ENCODE peak calls at places on chromosomes 12 and 14, in ten cellular contexts. One of them, this sample, is unnamed.

GRCh38 chr14:105028251-105028927 is 7.5 kb upstream of the CDCA4 start:
- DNase-seq in mammary epithelial cell: no peak
- DNase-seq in NT2/D1: no peak
- DNase-seq in GM23248: peak; percentile 54
- DNase-seq in astrocyte: no peak
- DNase-seq in fibroblast of lung: no peak
- DNase-seq in K562: no peak
- DNase-seq in neural progenitor cell: no peak
- DNase-seq in adipocyte: no peak
- DNase-seq in HepG2: no peak
- DNase-seq in this sample: no peak

GRCh38 chr14:71483154-71483553 is 449.1 kb upstream of the RGS6 start:
- DNase-seq in mammary epithelial cell: no peak
- DNase-seq in NT2/D1: no peak
- DNase-seq in GM23248: no peak
- DNase-seq in astrocyte: no peak
- DNase-seq in fibroblast of lung: no peak
- DNase-seq in K562: no peak
- DNase-seq in neural progenitor cell: no peak
- DNase-seq in adipocyte: no peak
- DNase-seq in HepG2: no peak
- DNase-seq in this sample: no peak

GRCh38 chr12:109880049-109880931 is at the start of gene GLTP:
- DNase-seq in mammary epithelial cell: peak; percentile 83
- DNase-seq in NT2/D1: peak; percentile 78
- DNase-seq in GM23248: peak; percentile 96
- DNase-seq in astrocyte: peak; percentile 47
- DNase-seq in fibroblast of lung: peak; percentile 67
- DNase-seq in K562: peak; percentile 99
- DNase-seq in neural progenitor cell: peak; percentile 97
- DNase-seq in adipocyte: peak; percentile 96
- DNase-seq in HepG2: peak; percentile 58
- DNase-seq in this sample: peak; percentile 84

GRCh38 chr12:62256408-62257079 is 3.7 kb upstream of the USP15 start:
- DNase-seq in mammary epithelial cell: peak; percentile 45
- DNase-seq in NT2/D1: no peak
- DNase-seq in GM23248: peak; percentile 58
- DNase-seq in astrocyte: peak; percentile 44
- DNase-seq in fibroblast of lung: no peak
- DNase-seq in K562: peak; percentile 23
- DNase-seq in neural progenitor cell: no peak
- DNase-seq in adipocyte: no peak
- DNase-seq in HepG2: no peak
- DNase-seq in this sample: no peak

GRCh38 chr12:104137175-104137901 is 672 bp downstream of the NFYB start:
- DNase-seq in mammary epithelial cell: peak; percentile 43
- DNase-seq in NT2/D1: no peak
- DNase-seq in GM23248: peak; percentile 72
- DNase-seq in astrocyte: peak; percentile 76
- DNase-seq in fibroblast of lung: peak; percentile 46
- DNase-seq in K562: peak; percentile 71
- DNase-seq in neural progenitor cell: peak; percentile 69
- DNase-seq in adipocyte: peak; percentile 65
- DNase-seq in HepG2: peak; percentile 47
- DNase-seq in this sample: peak; percentile 41

GRCh38 chr14:104139460-104140212 is 1.2 kb downstream of the KIF26A start:
- DNase-seq in mammary epithelial cell: no peak
- DNase-seq in NT2/D1: peak; percentile 27
- DNase-seq in GM23248: no peak
- DNase-seq in astrocyte: no peak
- DNase-seq in fibroblast of lung: no peak
- DNase-seq in K562: no peak
- DNase-seq in neural progenitor cell: peak; percentile 92
- DNase-seq in adipocyte: no peak
- DNase-seq in HepG2: no peak
- DNase-seq in this sample: peak; percentile 60

GRCh38 chr14:51865953-51866747 is 5.7 kb downstream of the GNG2 start:
- DNase-seq in mammary epithelial cell: no peak
- DNase-seq in NT2/D1: no peak
- DNase-seq in GM23248: no peak
- DNase-seq in astrocyte: no peak
- DNase-seq in fibroblast of lung: no peak
- DNase-seq in K562: no peak
- DNase-seq in neural progenitor cell: no peak
- DNase-seq in adipocyte: no peak
- DNase-seq in HepG2: no peak
- DNase-seq in this sample: no peak

GRCh38 chr12:10304161-10304574 is 3.5 kb upstream of the KLRD1 start:
- DNase-seq in mammary epithelial cell: peak; percentile 76
- DNase-seq in NT2/D1: no peak
- DNase-seq in GM23248: peak; percentile 87
- DNase-seq in astrocyte: peak; percentile 91
- DNase-seq in fibroblast of lung: peak; percentile 87
- DNase-seq in K562: no peak
- DNase-seq in neural progenitor cell: no peak
- DNase-seq in adipocyte: peak; percentile 30
- DNase-seq in HepG2: no peak
- DNase-seq in this sample: no peak

GRCh38 chr14:43041207-43041606 is 1434.5 kb downstream of the LRFN5 start:
- DNase-seq in mammary epithelial cell: no peak
- DNase-seq in NT2/D1: no peak
- DNase-seq in GM23248: no peak
- DNase-seq in astrocyte: no peak
- DNase-seq in fibroblast of lung: no peak
- DNase-seq in K562: no peak
- DNase-seq in neural progenitor cell: no peak
- DNase-seq in adipocyte: no peak
- DNase-seq in HepG2: no peak
- DNase-seq in this sample: no peak

GRCh38 chr12:10554228-10554970 is 48.7 kb downstream of the EIF2S3B start:
- DNase-seq in mammary epithelial cell: no peak
- DNase-seq in NT2/D1: no peak
- DNase-seq in GM23248: no peak
- DNase-seq in astrocyte: no peak
- DNase-seq in fibroblast of lung: no peak
- DNase-seq in K562: no peak
- DNase-seq in neural progenitor cell: no peak
- DNase-seq in adipocyte: no peak
- DNase-seq in HepG2: no peak
- DNase-seq in this sample: no peak

GRCh38 chr12:1544991-1545700 is 49.2 kb downstream of the FBXL14 start:
- DNase-seq in mammary epithelial cell: no peak
- DNase-seq in NT2/D1: no peak
- DNase-seq in GM23248: peak; percentile 56
- DNase-seq in astrocyte: no peak
- DNase-seq in fibroblast of lung: peak; percentile 73
- DNase-seq in K562: no peak
- DNase-seq in neural progenitor cell: no peak
- DNase-seq in adipocyte: peak; percentile 20
- DNase-seq in HepG2: peak; percentile 7
- DNase-seq in this sample: no peak

GRCh38 chr14:60649815-60650381 is 621 bp upstream of the SIX1 start:
- DNase-seq in mammary epithelial cell: peak; percentile 11
- DNase-seq in NT2/D1: no peak
- DNase-seq in GM23248: peak; percentile 57
- DNase-seq in astrocyte: no peak
- DNase-seq in fibroblast of lung: peak; percentile 43
- DNase-seq in K562: no peak
- DNase-seq in neural progenitor cell: peak; percentile 52
- DNase-seq in adipocyte: peak; percentile 52
- DNase-seq in HepG2: no peak
- DNase-seq in this sample: no peak

GRCh38 chr12:112243255-112243965 is 118.0 kb downstream of the TRAFD1 start:
- DNase-seq in mammary epithelial cell: no peak
- DNase-seq in NT2/D1: no peak
- DNase-seq in GM23248: no peak
- DNase-seq in astrocyte: no peak
- DNase-seq in fibroblast of lung: no peak
- DNase-seq in K562: no peak
- DNase-seq in neural progenitor cell: peak; percentile 3
- DNase-seq in adipocyte: no peak
- DNase-seq in HepG2: no peak
- DNase-seq in this sample: no peak

GRCh38 chr14:51357250-51357649 is 117.2 kb downstream of the TMX1 start:
- DNase-seq in mammary epithelial cell: peak; percentile 55
- DNase-seq in NT2/D1: no peak
- DNase-seq in GM23248: no peak
- DNase-seq in astrocyte: peak; percentile 45
- DNase-seq in fibroblast of lung: peak; percentile 10
- DNase-seq in K562: no peak
- DNase-seq in neural progenitor cell: no peak
- DNase-seq in adipocyte: no peak
- DNase-seq in HepG2: no peak
- DNase-seq in this sample: no peak

GRCh38 chr12:102478416-102479098 is 1.8 kb downstream of the IGF1 start:
- DNase-seq in mammary epithelial cell: peak; percentile 6
- DNase-seq in NT2/D1: peak; percentile 40
- DNase-seq in GM23248: no peak
- DNase-seq in astrocyte: peak; percentile 32
- DNase-seq in fibroblast of lung: no peak
- DNase-seq in K562: no peak
- DNase-seq in neural progenitor cell: peak; percentile 64
- DNase-seq in adipocyte: no peak
- DNase-seq in HepG2: no peak
- DNase-seq in this sample: no peak
- H3K4me3 ChIP-seq in mammary epithelial cell: no peak overlapping the region
- H3K4me3 ChIP-seq in NT2/D1: no peak overlapping the region
- H3K4me3 ChIP-seq in GM23248: peak overlapping the region; percentile 4
- H3K4me3 ChIP-seq in astrocyte: no peak overlapping the region
- H3K4me3 ChIP-seq in fibroblast of lung: no peak overlapping the region
- H3K4me3 ChIP-seq in K562: peak overlapping the region; percentile 23
- H3K4me3 ChIP-seq in neural progenitor cell: no peak overlapping the region
- H3K4me3 ChIP-seq in adipocyte: peak overlapping the region; percentile 74
- H3K4me3 ChIP-seq in HepG2: no peak overlapping the region
- H3K4me3 ChIP-seq in this sample: no peak overlapping the region

DNA sequence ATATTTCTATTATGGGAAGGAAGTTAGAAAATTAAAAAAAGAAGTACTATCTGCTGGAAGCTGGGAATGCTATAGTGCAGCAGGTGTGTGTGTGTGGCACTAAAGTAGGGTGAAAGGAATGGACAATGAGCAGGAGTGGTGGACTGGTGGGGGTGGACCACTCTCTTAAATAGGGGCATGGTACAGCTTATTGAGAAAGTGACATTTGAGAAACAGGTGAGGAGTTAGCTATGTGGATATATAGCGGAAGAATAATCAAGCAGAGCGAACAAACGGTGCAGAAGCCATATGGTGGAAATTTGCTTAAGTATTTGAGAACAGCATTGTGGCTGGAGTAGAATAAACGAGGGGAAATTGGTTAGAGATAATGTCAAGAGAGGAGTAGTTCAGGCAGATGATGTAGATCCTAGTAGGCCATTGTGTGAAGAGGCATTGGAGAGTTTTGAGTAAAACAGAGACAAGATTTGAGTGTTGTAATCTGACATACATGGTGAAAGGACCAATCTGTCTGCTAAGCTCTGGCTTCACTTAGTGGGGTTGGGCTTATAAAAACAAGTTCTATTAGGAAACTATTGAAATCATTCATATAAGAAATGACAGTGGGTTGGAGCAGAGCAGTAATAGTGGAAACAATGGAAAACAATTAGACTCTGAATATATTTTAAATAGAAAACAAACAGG is 149.2 kb upstream of the SYT10 start:
- DNase-seq in mammary epithelial cell: no peak
- DNase-seq in NT2/D1: no peak
- DNase-seq in GM23248: no peak
- DNase-seq in astrocyte: no peak
- DNase-seq in fibroblast of lung: no peak
- DNase-seq in K562: no peak
- DNase-seq in neural progenitor cell: no peak
- DNase-seq in adipocyte: no peak
- DNase-seq in HepG2: no peak
- DNase-seq in this sample: no peak
- H3K9ac ChIP-seq in mammary epithelial cell: no peak overlapping the region
- H3K9ac ChIP-seq in NT2/D1: no peak overlapping the region
- H3K9ac ChIP-seq in GM23248: no peak overlapping the region
- H3K9ac ChIP-seq in astrocyte: peak overlapping the region; percentile 55
- H3K9ac ChIP-seq in fibroblast of lung: no peak overlapping the region
- H3K9ac ChIP-seq in K562: peak overlapping the region; percentile 54
- H3K9ac ChIP-seq in neural progenitor cell: no peak overlapping the region
- H3K9ac ChIP-seq in adipocyte: peak overlapping the region; percentile 50
- H3K9ac ChIP-seq in HepG2: no peak overlapping the region
- H3K9ac ChIP-seq in this sample: no peak overlapping the region

GRCh38 chr14:23308721-23309445 is 2.2 kb downstream of the BCL2L2 start:
- DNase-seq in mammary epithelial cell: no peak
- DNase-seq in NT2/D1: no peak
- DNase-seq in GM23248: no peak
- DNase-seq in astrocyte: no peak
- DNase-seq in fibroblast of lung: no peak
- DNase-seq in K562: no peak
- DNase-seq in neural progenitor cell: no peak
- DNase-seq in adipocyte: no peak
- DNase-seq in HepG2: no peak
- DNase-seq in this sample: no peak

GRCh38 chr14:23307146-23307447 is 464 bp downstream of the BCL2L2 start:
- DNase-seq in mammary epithelial cell: no peak
- DNase-seq in NT2/D1: no peak
- DNase-seq in GM23248: no peak
- DNase-seq in astrocyte: no peak
- DNase-seq in fibroblast of lung: no peak
- DNase-seq in K562: no peak
- DNase-seq in neural progenitor cell: no peak
- DNase-seq in adipocyte: no peak
- DNase-seq in HepG2: no peak
- DNase-seq in this sample: no peak

GRCh38 chr14:23306412-23307145 is at the start of gene BCL2L2:
- DNase-seq in mammary epithelial cell: peak; percentile 89
- DNase-seq in NT2/D1: peak; percentile 93
- DNase-seq in GM23248: peak; percentile 94
- DNase-seq in astrocyte: peak; percentile 78
- DNase-seq in fibroblast of lung: peak; percentile 90
- DNase-seq in K562: peak; percentile 82
- DNase-seq in neural progenitor cell: peak; percentile 96
- DNase-seq in adipocyte: peak; percentile 96
- DNase-seq in HepG2: peak; percentile 98
- DNase-seq in this sample: peak; percentile 96

GRCh38 chr14:23307687-23308644 is 1.3 kb downstream of the BCL2L2 start:
- DNase-seq in mammary epithelial cell: peak; percentile 87
- DNase-seq in NT2/D1: no peak
- DNase-seq in GM23248: peak; percentile 60
- DNase-seq in astrocyte: peak; percentile 51
- DNase-seq in fibroblast of lung: no peak
- DNase-seq in K562: no peak
- DNase-seq in neural progenitor cell: no peak
- DNase-seq in adipocyte: no peak
- DNase-seq in HepG2: no peak
- DNase-seq in this sample: no peak

GRCh38 chr14:23306113-23306411 is 571 bp upstream of the BCL2L2 start:
- DNase-seq in mammary epithelial cell: no peak
- DNase-seq in NT2/D1: no peak
- DNase-seq in GM23248: peak; percentile 30
- DNase-seq in astrocyte: no peak
- DNase-seq in fibroblast of lung: no peak
- DNase-seq in K562: no peak
- DNase-seq in neural progenitor cell: no peak
- DNase-seq in adipocyte: no peak
- DNase-seq in HepG2: no peak
- DNase-seq in this sample: no peak
- H3K4me3 ChIP-seq in mammary epithelial cell: peak overlapping the region; percentile 88
- H3K4me3 ChIP-seq in NT2/D1: peak overlapping the region; percentile 90
- H3K4me3 ChIP-seq in GM23248: peak overlapping the region; percentile 98
- H3K4me3 ChIP-seq in astrocyte: peak overlapping the region; percentile 82
- H3K4me3 ChIP-seq in fibroblast of lung: no peak overlapping the region
- H3K4me3 ChIP-seq in K562: peak overlapping the region; percentile 94
- H3K4me3 ChIP-seq in neural progenitor cell: peak overlapping the region; percentile 74
- H3K4me3 ChIP-seq in adipocyte: peak overlapping the region; percentile 99
- H3K4me3 ChIP-seq in HepG2: peak overlapping the region; percentile 99
- H3K4me3 ChIP-seq in this sample: peak overlapping the region; percentile 70

GRCh38 chr12:45257185-45257585 is 41.3 kb downstream of the ANO6 start:
- DNase-seq in mammary epithelial cell: no peak
- DNase-seq in NT2/D1: no peak
- DNase-seq in GM23248: no peak
- DNase-seq in astrocyte: no peak
- DNase-seq in fibroblast of lung: no peak
- DNase-seq in K562: no peak
- DNase-seq in neural progenitor cell: no peak
- DNase-seq in adipocyte: no peak
- DNase-seq in HepG2: no peak
- DNase-seq in this sample: no peak
- H3K9ac ChIP-seq in mammary epithelial cell: no peak overlapping the region
- H3K9ac ChIP-seq in NT2/D1: no peak overlapping the region
- H3K9ac ChIP-seq in GM23248: no peak overlapping the region
- H3K9ac ChIP-seq in astrocyte: no peak overlapping the region
- H3K9ac ChIP-seq in fibroblast of lung: no peak overlapping the region
- H3K9ac ChIP-seq in K562: no peak overlapping the region
- H3K9ac ChIP-seq in neural progenitor cell: no peak overlapping the region
- H3K9ac ChIP-seq in adipocyte: no peak overlapping the region
- H3K9ac ChIP-seq in HepG2: no peak overlapping the region
- H3K9ac ChIP-seq in this sample: no peak overlapping the region